ENCODE peak calls at places on chromosome 6, in nine cellular contexts. J is fibroblast of pulmonary artery, G is NB4, E is neural crest cell, Y is stomach, O is thyroid gland, T is astrocyte of the cerebellum, C is H9, K is B cell. H is an unnamed sample.

GRCh38 chr6:4822476-4822875 is 46.3 kb downstream of the CDYL start:
- DNase-seq in J (no peak), G (no peak), E (no peak), Y (no peak), O (no peak), T (no peak), C (no peak), K (no peak), H (no peak)

GRCh38 chr6:112502348-112503130 is 155.4 kb downstream of the RFPL4B start:
- DNase-seq in J (peak), G (no peak), E (peak), Y (no peak), O (no peak), T (peak), C (no peak), K (no peak), H (no peak)

GRCh38 chr6:126531273-126531672 is 191.4 kb downstream of the CENPW start:
- DNase-seq in J (no peak), G (peak), E (no peak), Y (no peak), O (no peak), T (no peak), C (no peak), K (no peak), H (no peak)

GRCh38 chr6:98842489-98843180 is 8.3 kb downstream of the POU3F2 start:
- DNase-seq in J (no peak), G (no peak), E (no peak), Y (no peak), O (no peak), T (no peak), C (peak), K (no peak), H (no peak)

GRCh38 chr6:22026160-22026678 is 270.6 kb downstream of the PRL start:
- DNase-seq in J (no peak), G (peak), E (no peak), Y (no peak), O (no peak), T (no peak), C (no peak), K (no peak), H (no peak)

GRCh38 chr6:157432231-157432630 is 51.2 kb downstream of the ZDHHC14 start:
- DNase-seq in J (no peak), G (no peak), E (no peak), Y (no peak), O (no peak), T (no peak), C (no peak), K (no peak), H (no peak)

GRCh38 chr6:87636313-87636712 is 46.4 kb downstream of the ORC3 start:
- DNase-seq in J (no peak), G (no peak), E (no peak), Y (no peak), O (no peak), T (no peak), C (no peak), K (no peak), H (no peak)

GRCh38 chr6:157116420-157116819 is 206.9 kb downstream of the TMEM242 start:
- DNase-seq in J (no peak), G (peak), E (no peak), Y (no peak), O (no peak), T (no peak), C (no peak), K (no peak), H (no peak)

GRCh38 chr6:105849741-105850140 is 236.4 kb upstream of the PRDM1 start:
- DNase-seq in J (no peak), G (no peak), E (no peak), Y (no peak), O (no peak), T (no peak), C (no peak), K (no peak), H (no peak)

GRCh38 chr6:139588734-139589418 is 214.4 kb upstream of the CITED2 start:
- DNase-seq in J (peak), G (no peak), E (no peak), Y (no peak), O (no peak), T (peak), C (no peak), K (no peak), H (peak)

GRCh38 chr6:170051229-170052172 is 239.4 kb downstream of the DLL1 start:
- DNase-seq in J (no peak), G (no peak), E (no peak), Y (peak), O (no peak), T (no peak), C (no peak), K (no peak), H (no peak)

GRCh38 chr6:22598386-22598785 is 29.0 kb downstream of the HDGFL1 start:
- DNase-seq in J (peak), G (no peak), E (no peak), Y (no peak), O (no peak), T (no peak), C (no peak), K (no peak), H (no peak)

GRCh38 chr6:45959534-45960195 is 56.0 kb downstream of the CLIC5 start:
- DNase-seq in J (peak), G (no peak), E (no peak), Y (no peak), O (peak), T (peak), C (no peak), K (no peak), H (no peak)

GRCh38 chr6:9131201-9131600 is 695.9 kb upstream of the SLC35B3 start:
- DNase-seq in J (no peak), G (no peak), E (no peak), Y (no peak), O (no peak), T (no peak), C (no peak), K (no peak), H (no peak)

GRCh38 chr6:139539852-139540251 is 165.4 kb upstream of the CITED2 start:
- DNase-seq in J (peak), G (no peak), E (no peak), Y (peak), O (no peak), T (peak), C (peak), K (no peak), H (peak)

GRCh38 chr6:32086661-32087573 is 22.2 kb downstream of the TNXB start:
- DNase-seq in J (peak), G (peak), E (no peak), Y (peak), O (peak), T (peak), C (no peak), K (peak), H (peak)

GRCh38 chr6:28648878-28649375 is 123.2 kb downstream of the GPX5 start:
- DNase-seq in J (no peak), G (no peak), E (no peak), Y (no peak), O (no peak), T (no peak), C (no peak), K (no peak), H (no peak)

GRCh38 chr6:163331245-163331644 is 83.3 kb upstream of the QKI start:
- DNase-seq in J (no peak), G (no peak), E (no peak), Y (no peak), O (no peak), T (no peak), C (no peak), K (no peak), H (no peak)

GRCh38 chr6:81890846-81891245 is 138.4 kb upstream of the TENT5A start:
- DNase-seq in J (peak), G (no peak), E (no peak), Y (no peak), O (no peak), T (peak), C (no peak), K (no peak), H (peak)

GRCh38 chr6:72411872-72412708 is 209.8 kb upstream of the KCNQ5 start:
- DNase-seq in J (peak), G (peak), E (peak), Y (peak), O (peak), T (peak), C (peak), K (peak), H (peak)

GRCh38 chr6:26223677-26224546 is 136.7 kb downstream of the HFE start:
- DNase-seq in J (peak), G (peak), E (peak), Y (peak), O (peak), T (peak), C (peak), K (peak), H (peak)

DNA sequence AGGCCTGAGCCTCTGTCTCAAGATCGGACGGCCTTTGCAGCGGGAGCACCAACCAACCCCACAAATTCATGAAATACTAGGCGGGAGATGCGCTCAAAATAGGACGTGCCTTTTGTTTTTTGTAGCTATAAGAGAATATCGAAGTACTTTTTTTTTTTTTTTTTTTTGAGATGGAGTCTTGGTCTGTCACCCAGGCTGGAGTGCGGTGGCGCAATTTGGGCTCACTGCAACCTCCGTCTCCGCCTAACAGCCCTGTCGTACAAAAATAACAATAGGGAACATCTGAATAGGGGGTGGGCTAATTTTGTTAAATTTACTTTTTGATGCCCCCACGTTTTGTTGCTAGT is 5.9 kb upstream of the TUBB2A start:
- DNase-seq in J (peak), G (no peak), E (no peak), Y (no peak), O (no peak), T (no peak), C (no peak), K (no peak), H (no peak)
- TF ChIP-seq CTCF in J (no peak), G (no peak), E (no peak), Y (no peak), O (no peak), T (peak), C (peak), K (no peak), H (no peak)

GRCh38 chr6:53178837-53179432 is 30.3 kb upstream of the GCM1 start:
- DNase-seq in J (no peak), G (no peak), E (no peak), Y (no peak), O (no peak), T (no peak), C (no peak), K (no peak), H (peak)
- TF ChIP-seq CTCF in J (no peak), G (no peak), E (no peak), Y (no peak), O (no peak), T (no peak), C (peak), K (no peak), H (no peak)

GRCh38 chr6:84346372-84346771 is 118.9 kb upstream of the CEP162 start:
- DNase-seq in J (peak), G (no peak), E (no peak), Y (no peak), O (no peak), T (no peak), C (no peak), K (no peak), H (no peak)
- TF ChIP-seq CTCF in J (peak), G (no peak), E (no peak), Y (no peak), O (no peak), T (no peak), C (no peak), K (no peak), H (peak)

GRCh38 chr6:189676-190075 is 102.6 kb upstream of the DUSP22 start:
- DNase-seq in J (no peak), G (no peak), E (no peak), Y (no peak), O (peak), T (no peak), C (no peak), K (no peak), H (no peak)

GRCh38 chr6:191487-192312 is 100.6 kb upstream of the DUSP22 start:
- DNase-seq in J (no peak), G (no peak), E (no peak), Y (no peak), O (no peak), T (no peak), C (no peak), K (no peak), H (no peak)

GRCh38 chr6:188821-189655 is 103.2 kb upstream of the DUSP22 start:
- DNase-seq in J (peak), G (peak), E (peak), Y (peak), O (peak), T (peak), C (peak), K (peak), H (peak)

GRCh38 chr6:192313-192664 is 100.0 kb upstream of the DUSP22 start:
- DNase-seq in J (no peak), G (no peak), E (no peak), Y (no peak), O (no peak), T (no peak), C (no peak), K (no peak), H (no peak)

GRCh38 chr6:190596-191395 is 101.5 kb upstream of the DUSP22 start:
- DNase-seq in J (no peak), G (peak), E (no peak), Y (no peak), O (no peak), T (no peak), C (peak), K (no peak), H (no peak)
- TF ChIP-seq CTCF in J (no peak), G (peak), E (peak), Y (no peak), O (no peak), T (no peak), C (peak), K (peak), H (no peak)

H was measured in HFFc6.